ENCODE peak calls at places on chromosomes 16 and 17, in four cellular contexts. F is WTC11, I is GM12878, A is HepG2. K is an unnamed sample.

GRCh38 chr17:41937970-41938851 is 7.8 kb downstream of the ODAD4 start:
- DNase-seq in I (no peak), F (no peak), A (no peak), K (peak)

GRCh38 chr17:28576758-28577465 is at the start of gene ALDOC:
- DNase-seq in A (peak), F (peak), I (peak), K (peak)

GRCh38 chr17:68759343-68760140 is 158.4 kb upstream of the FAM20A start:
- DNase-seq in F (peak), I (no peak), A (peak), K (peak)

GRCh38 chr16:52318259-52319008 is 228.5 kb downstream of the TOX3 start:
- DNase-seq in A (no peak), F (no peak), I (no peak), K (no peak)

GRCh38 chr17:48439473-48439872 is 9.5 kb upstream of the SKAP1 start:
- DNase-seq in A (no peak), I (no peak), F (no peak), K (no peak)

GRCh38 chr17:13346592-13346991 is 255.1 kb downstream of the HS3ST3A1 start:
- DNase-seq in I (no peak), A (no peak), F (no peak), K (no peak)

GRCh38 chr17:82302991-82303943 is 14.1 kb downstream of the CD7 start:
- DNase-seq in I (no peak), F (no peak), A (no peak), K (no peak)

GRCh38 chr17:76718516-76718915 is 7.8 kb upstream of the MXRA7 start:
- DNase-seq in F (no peak), A (no peak), I (no peak), K (no peak)

GRCh38 chr16:67699265-67699664 is 19.9 kb downstream of the GFOD2 start:
- DNase-seq in F (no peak), A (no peak), I (no peak), K (no peak)

GRCh38 chr17:64507418-64507766 is 615 bp downstream of the CEP95 start:
- DNase-seq in A (peak), F (no peak), I (no peak), K (peak)

GRCh38 chr17:29567362-29568330 is 809 bp upstream of the ABHD15 start:
- DNase-seq in F (peak), A (peak), I (no peak), K (peak)

GRCh38 chr17:82835122-82835521 is 4.7 kb downstream of the ZNF750 start:
- DNase-seq in A (no peak), F (no peak), I (no peak), K (no peak)

GRCh38 chr16:67431805-67432476 is 1.0 kb downstream of the HSD11B2 start:
- DNase-seq in I (no peak), A (no peak), F (peak), K (no peak)

GRCh38 chr17:64412944-64413381 is 22.3 kb upstream of the PECAM1 start:
- DNase-seq in A (no peak), I (no peak), F (no peak), K (no peak)

GRCh38 chr17:43068570-43069367 is 43.7 kb downstream of the RND2 start:
- DNase-seq in A (peak), F (no peak), I (no peak), K (no peak)

GRCh38 chr16:11743308-11744074 is 834 bp upstream of the TXNDC11 start:
- DNase-seq in A (peak), F (no peak), I (no peak), K (peak)

GRCh38 chr17:22484826-22485225 is 792.5 kb downstream of the KCNJ18 start:
- DNase-seq in I (no peak), A (no peak), F (no peak), K (no peak)

GRCh38 chr17:78375401-78376079 is 2.9 kb upstream of the PGS1 start:
- DNase-seq in I (no peak), F (no peak), A (peak), K (no peak)

GRCh38 chr16:85984211-85984880 is 85.4 kb downstream of the IRF8 start:
- DNase-seq in A (no peak), F (no peak), I (no peak), K (no peak)

GRCh38 chr17:978110-979093 is 1.2 kb downstream of the NXN start:
- DNase-seq in A (no peak), I (no peak), F (peak), K (no peak)

GRCh38 chr16:56075732-56076131 is 115.6 kb upstream of the GNAO1 start:
- DNase-seq in I (no peak), F (no peak), A (no peak), K (no peak)

GRCh38 chr16:56068816-56069215 is 122.5 kb upstream of the GNAO1 start:
- DNase-seq in F (no peak), I (no peak), A (no peak), K (no peak)

GRCh38 chr16:56068314-56068713 is 123.0 kb upstream of the GNAO1 start:
- DNase-seq in A (no peak), F (no peak), I (no peak), K (no peak)

GRCh38 chr16:56073508-56073907 is 117.8 kb upstream of the GNAO1 start:
- DNase-seq in I (no peak), F (no peak), A (no peak), K (no peak)

GRCh38 chr16:56072096-56072495 is 119.2 kb upstream of the GNAO1 start:
- DNase-seq in I (no peak), A (no peak), F (no peak), K (no peak)
- TF ChIP-seq CREM in I (no peak), A (no peak), F (no peak), K (no peak)

GRCh38 chr17:49461580-49461979 is 33.5 kb upstream of the NGFR start:
- DNase-seq in I (no peak), A (no peak), F (no peak), K (no peak)
- TF ChIP-seq CREM in I (no peak), A (no peak), F (no peak), K (no peak)

DNA sequence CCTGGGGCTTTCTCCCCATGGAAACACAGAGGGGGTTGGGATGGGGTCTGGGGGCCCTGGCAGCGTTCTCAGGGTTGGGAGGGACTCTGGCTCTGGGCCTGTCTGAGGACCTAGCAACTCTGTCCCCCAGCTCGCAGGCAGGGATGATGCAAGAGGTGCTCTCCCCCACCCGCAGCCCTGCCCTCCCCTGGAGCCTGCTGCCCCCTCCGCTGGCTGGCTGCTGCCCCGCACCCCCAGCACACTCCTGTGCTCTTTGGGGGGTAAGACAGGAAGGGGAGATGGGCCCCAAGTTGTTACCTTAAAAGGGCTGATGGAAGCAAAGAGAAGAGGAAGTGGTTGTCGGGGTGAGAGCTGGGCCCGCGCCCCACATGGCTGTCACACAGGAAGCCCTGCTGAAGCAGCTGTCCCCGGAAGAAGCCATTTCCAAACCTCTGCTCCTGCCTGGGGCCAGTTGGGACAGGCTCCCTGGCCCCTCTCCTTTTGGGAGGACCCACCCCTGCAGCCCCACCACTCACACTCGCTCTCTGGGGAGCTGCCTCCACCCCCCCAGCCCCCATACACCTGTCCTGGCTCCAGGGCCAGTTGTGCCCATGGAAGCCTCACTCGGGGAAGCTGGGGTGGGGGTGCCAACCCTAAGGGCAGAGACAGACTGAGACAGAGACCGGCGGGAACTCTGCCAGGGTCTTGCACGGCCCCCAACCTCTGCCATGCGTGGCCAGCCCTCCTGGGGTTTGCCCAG is 2.5 kb downstream of the CORO1A start:
- DNase-seq in F (no peak), I (peak), A (no peak), K (no peak)
- TF ChIP-seq CREM in F (no peak), I (peak), A (no peak), K (no peak)

GRCh38 chr16:78183886-78184553 is 84.6 kb downstream of the WWOX start:
- DNase-seq in F (no peak), I (no peak), A (no peak), K (no peak)

GRCh38 chr16:78184554-78185183 is 85.2 kb downstream of the WWOX start:
- DNase-seq in A (peak), F (no peak), I (no peak), K (no peak)

GRCh38 chr16:78179666-78180065 is 80.2 kb downstream of the WWOX start:
- DNase-seq in A (peak), I (no peak), F (no peak), K (no peak)

GRCh38 chr16:78180349-78180748 is 80.9 kb downstream of the WWOX start:
- DNase-seq in A (no peak), F (no peak), I (no peak), K (no peak)

DNA sequence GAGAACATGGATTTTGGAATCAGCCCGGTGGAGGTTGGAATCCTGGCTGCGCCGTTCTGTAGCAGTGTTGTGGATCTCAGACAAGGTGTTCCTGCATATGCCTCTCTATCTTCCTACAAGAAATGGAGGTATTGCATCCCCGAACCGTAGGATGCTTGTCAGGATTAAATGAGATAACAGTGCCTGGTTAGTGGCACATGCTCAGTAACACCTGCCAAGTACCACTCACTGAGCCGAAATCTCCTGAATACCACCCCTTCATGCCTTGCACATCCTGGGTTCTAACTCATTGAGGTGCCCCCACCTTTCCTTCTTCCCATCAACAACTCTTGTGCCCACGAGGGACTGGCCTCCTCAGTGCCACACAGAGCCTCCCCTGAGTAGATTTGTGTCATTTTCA is 84.0 kb downstream of the WWOX start:
- DNase-seq in A (no peak), I (no peak), F (no peak), K (no peak)
- TF ChIP-seq CREM in A (no peak), I (no peak), F (no peak), K (no peak)

DNA sequence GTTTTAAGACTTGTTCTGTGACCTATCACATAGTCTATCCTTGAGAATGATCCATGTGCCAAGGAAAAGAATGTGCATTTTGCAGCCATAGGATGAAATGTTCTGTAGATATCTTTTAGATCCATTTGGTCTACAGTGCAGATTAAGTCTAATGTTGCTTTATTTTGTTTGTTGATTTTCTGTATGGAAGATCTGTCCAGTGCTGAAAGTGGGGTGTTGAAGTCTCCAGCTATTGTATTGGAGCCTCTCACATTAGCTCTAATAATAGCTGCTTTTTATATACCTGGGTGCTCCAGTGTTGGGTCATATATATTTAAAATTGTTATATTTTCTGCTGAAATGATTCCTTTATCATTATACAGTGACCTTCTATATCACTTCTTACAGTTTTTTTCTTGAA is 155.6 kb upstream of the MON1B start:
- DNase-seq in A (no peak), F (no peak), I (no peak), K (no peak)
- TF ChIP-seq CREM in A (no peak), F (no peak), I (no peak), K (no peak)

DNA sequence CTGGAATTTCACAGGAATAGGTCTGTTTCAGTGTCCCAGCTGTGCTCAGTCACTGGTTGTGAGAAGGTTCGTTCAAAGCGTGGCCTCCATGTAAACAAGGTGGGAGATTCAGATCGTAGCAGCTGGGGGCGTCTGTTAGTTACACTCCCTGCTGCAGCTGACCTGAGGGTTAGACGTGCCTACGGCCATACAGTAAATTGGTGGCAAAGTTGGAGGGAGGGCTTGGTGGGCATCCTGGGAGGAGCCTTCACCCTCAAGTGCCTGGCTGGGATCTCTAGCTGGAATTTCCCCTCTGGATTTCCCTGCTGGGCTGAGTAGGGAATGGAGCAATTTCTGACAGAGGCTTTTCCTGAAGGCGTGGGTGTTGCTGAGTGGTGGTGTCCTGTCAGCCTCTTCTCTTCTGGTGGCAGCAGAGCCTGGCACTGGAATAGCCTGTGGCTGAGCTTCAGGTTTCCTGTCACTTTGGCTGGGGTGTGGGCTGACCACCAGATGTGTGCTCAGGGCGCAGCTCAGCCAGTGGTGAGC is 6.4 kb downstream of the FCSK start:
- DNase-seq in I (no peak), F (no peak), A (no peak), K (no peak)
- TF ChIP-seq CREM in I (no peak), F (no peak), A (no peak), K (no peak)

K was measured in K562.